ENCODE peak calls at places on chromosomes 13 and 19, in six cellular contexts. I, Z, D, O, X and H are unnamed samples.
A peak's percentile ranks its signal among the peaks of the same experiment; 100 is the strongest.

GRCh38 chr19:3178377-3178972 is at the start of gene S1PR4:
- DNase-seq in I (peak; percentile 3), Z (no peak), D (no peak), O (no peak), X (no peak), H (peak; percentile 78)

GRCh38 chr13:101307181-101307701 is 109.1 kb downstream of the NALCN start:
- DNase-seq in I (peak; percentile 22), Z (no peak), D (peak; percentile 24), O (no peak), X (no peak), H (peak; percentile 88)

GRCh38 chr19:48644839-48645651 is 942 bp downstream of the CA11 start:
- DNase-seq in I (peak; percentile 85), Z (peak; percentile 42), D (peak; percentile 53), O (peak; percentile 90), X (peak; percentile 52), H (peak; percentile 91)

GRCh38 chr13:24273926-24274325 is 35.5 kb upstream of the C1QTNF9 start:
- DNase-seq in I (no peak), Z (no peak), D (no peak), O (no peak), X (no peak), H (no peak)

GRCh38 chr19:43464089-43464775 is 1.2 kb downstream of the LYPD3 start:
- DNase-seq in I (peak; percentile 83), Z (no peak), D (no peak), O (peak; percentile 84), X (no peak), H (peak; percentile 87)

GRCh38 chr19:35347171-35347929 is at the start of gene FFAR1:
- DNase-seq in I (no peak), Z (no peak), D (peak; percentile 28), O (no peak), X (no peak), H (no peak)

GRCh38 chr13:79779761-79780160 is 298.8 kb downstream of the NDFIP2 start:
- DNase-seq in I (peak; percentile 41), Z (peak; percentile 82), D (peak; percentile 9), O (peak; percentile 72), X (no peak), H (no peak)

GRCh38 chr13:24745861-24746617 is 17.9 kb upstream of the RNF17 start:
- DNase-seq in I (no peak), Z (peak; percentile 13), D (no peak), O (peak; percentile 31), X (no peak), H (no peak)

GRCh38 chr19:47607564-47608073 is 1.3 kb upstream of the BICRA start:
- DNase-seq in I (no peak), Z (no peak), D (no peak), O (no peak), X (no peak), H (no peak)

GRCh38 chr19:1455336-1456120 is 5.6 kb downstream of the APC2 start:
- DNase-seq in I (peak; percentile 46), Z (peak; percentile 61), D (no peak), O (peak; percentile 70), X (peak; percentile 91), H (peak; percentile 98)

GRCh38 chr19:19488875-19489690 is 26.3 kb downstream of the TSSK6 start:
- DNase-seq in I (peak; percentile 93), Z (peak; percentile 87), D (peak; percentile 82), O (peak; percentile 82), X (peak; percentile 76), H (peak; percentile 98)

GRCh38 chr19:10808937-10809655 is 26.9 kb downstream of the TMED1 start:
- DNase-seq in I (peak; percentile 44), Z (peak; percentile 72), D (no peak), O (no peak), X (peak; percentile 81), H (no peak)

GRCh38 chr13:51584731-51585191 is 499 bp downstream of the WDFY2 start:
- DNase-seq in I (peak; percentile 81), Z (peak; percentile 79), D (peak; percentile 59), O (peak; percentile 84), X (peak; percentile 56), H (peak; percentile 51)

GRCh38 chr13:66994097-66994496 is 236.0 kb downstream of the PCDH9 start:
- DNase-seq in I (peak; percentile 84), Z (peak; percentile 66), D (no peak), O (peak; percentile 92), X (no peak), H (peak; percentile 83)

GRCh38 chr13:81738364-81738763 is 1397.4 kb upstream of the SPRY2 start:
- DNase-seq in I (peak; percentile 19), Z (peak; percentile 9), D (no peak), O (no peak), X (no peak), H (no peak)

GRCh38 chr13:78137404-78138142 is 218.9 kb upstream of the EDNRB start:
- DNase-seq in I (peak; percentile 82), Z (peak; percentile 48), D (peak; percentile 31), O (peak; percentile 84), X (no peak), H (peak; percentile 36)

GRCh38 chr13:39588384-39588783 is 14.6 kb downstream of the LHFPL6 start:
- DNase-seq in I (no peak), Z (no peak), D (no peak), O (no peak), X (no peak), H (no peak)

GRCh38 chr13:109977212-109977968 is 191.0 kb upstream of the IRS2 start:
- DNase-seq in I (no peak), Z (no peak), D (no peak), O (no peak), X (no peak), H (no peak)

GRCh38 chr19:38513762-38514167 is 80.3 kb downstream of the RYR1 start:
- DNase-seq in I (no peak), Z (no peak), D (no peak), O (no peak), X (no peak), H (peak; percentile 73)

GRCh38 chr19:47994209-47994802 is at the start of gene ELSPBP1:
- DNase-seq in I (peak; percentile 33), Z (no peak), D (no peak), O (no peak), X (no peak), H (no peak)

GRCh38 chr13:34334984-34335661 is 517.2 kb downstream of the RFC3 start:
- DNase-seq in I (no peak), Z (no peak), D (no peak), O (no peak), X (no peak), H (no peak)

GRCh38 chr19:52138614-52139290 is 986 bp downstream of the ZNF616 start:
- DNase-seq in I (peak; percentile 57), Z (no peak), D (no peak), O (peak; percentile 82), X (no peak), H (no peak)

GRCh38 chr19:19480688-19481087 is 34.7 kb downstream of the TSSK6 start:
- DNase-seq in I (no peak), Z (no peak), D (no peak), O (no peak), X (no peak), H (peak; percentile 73)

DNA sequence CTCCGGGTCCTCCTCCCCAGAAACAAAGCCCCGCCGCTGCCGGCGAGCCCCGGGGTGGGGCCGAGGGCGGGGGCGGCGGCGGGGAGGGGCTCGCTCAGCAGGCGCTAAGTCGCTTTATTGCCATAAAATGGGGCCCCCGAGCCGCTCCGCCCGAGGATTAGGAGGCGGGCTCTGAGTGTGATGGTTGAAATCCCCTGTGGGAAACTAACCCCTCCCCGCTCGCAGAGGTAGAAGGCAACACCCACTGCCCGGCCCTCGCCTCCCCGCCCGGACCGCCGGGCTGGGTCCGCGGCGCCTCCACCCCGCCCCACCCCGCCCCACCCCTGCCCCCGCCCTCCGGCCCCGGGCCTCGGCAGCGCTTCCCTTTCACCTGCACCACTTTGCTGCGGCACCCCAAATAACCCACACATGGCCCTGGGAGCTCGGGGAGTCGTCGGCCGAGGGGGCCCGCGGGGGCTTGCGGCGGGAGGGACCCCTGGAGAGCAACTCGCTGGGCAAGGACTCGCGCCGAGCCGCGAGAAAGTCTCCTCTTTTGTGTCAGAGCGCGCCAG is at the start of gene KLF12:
- DNase-seq in I (peak; percentile 95), Z (peak; percentile 88), D (no peak), O (peak; percentile 95), X (no peak), H (peak; percentile 96)
- H3K4me1 ChIP-seq in I (peaks cover 12% of the 10 kb centered on the region), Z (peaks cover 8% of the 10 kb centered on the region), D (peaks cover 9% of the 10 kb centered on the region), O (peaks cover 8% of the 10 kb centered on the region), X (peaks cover 7% of the 10 kb centered on the region), H (peaks cover 31% of the 10 kb centered on the region)

GRCh38 chr19:45710731-45711130 is 18.3 kb downstream of the QPCTL start:
- DNase-seq in I (no peak), Z (no peak), D (no peak), O (no peak), X (no peak), H (no peak)
- H3K4me2 ChIP-seq in I (no peak overlapping the region), Z (no peak overlapping the region), D (no peak overlapping the region), O (no peak overlapping the region), X (no peak overlapping the region), H (no peak overlapping the region)

GRCh38 chr19:7628589-7629311 is 595 bp downstream of the XAB2 start:
- DNase-seq in I (no peak), Z (no peak), D (no peak), O (peak; percentile 40), X (no peak), H (no peak)
- H3K4me1 ChIP-seq in I (peaks cover 14% of the 10 kb centered on the region), Z (peaks cover 11% of the 10 kb centered on the region), D (peaks cover 11% of the 10 kb centered on the region), O (peaks cover 5% of the 10 kb centered on the region), X (peaks cover 18% of the 10 kb centered on the region), H (peaks cover 16% of the 10 kb centered on the region)

GRCh38 chr19:12834976-12835757 is 788 bp upstream of the RTBDN start:
- DNase-seq in I (peak; percentile 51), Z (no peak), D (no peak), O (peak; percentile 57), X (no peak), H (peak; percentile 94)
- H3K4me2 ChIP-seq in I (no peak overlapping the region), Z (no peak overlapping the region), D (no peak overlapping the region), O (no peak overlapping the region), X (peak overlapping the region; percentile 20), H (no peak overlapping the region)

DNA sequence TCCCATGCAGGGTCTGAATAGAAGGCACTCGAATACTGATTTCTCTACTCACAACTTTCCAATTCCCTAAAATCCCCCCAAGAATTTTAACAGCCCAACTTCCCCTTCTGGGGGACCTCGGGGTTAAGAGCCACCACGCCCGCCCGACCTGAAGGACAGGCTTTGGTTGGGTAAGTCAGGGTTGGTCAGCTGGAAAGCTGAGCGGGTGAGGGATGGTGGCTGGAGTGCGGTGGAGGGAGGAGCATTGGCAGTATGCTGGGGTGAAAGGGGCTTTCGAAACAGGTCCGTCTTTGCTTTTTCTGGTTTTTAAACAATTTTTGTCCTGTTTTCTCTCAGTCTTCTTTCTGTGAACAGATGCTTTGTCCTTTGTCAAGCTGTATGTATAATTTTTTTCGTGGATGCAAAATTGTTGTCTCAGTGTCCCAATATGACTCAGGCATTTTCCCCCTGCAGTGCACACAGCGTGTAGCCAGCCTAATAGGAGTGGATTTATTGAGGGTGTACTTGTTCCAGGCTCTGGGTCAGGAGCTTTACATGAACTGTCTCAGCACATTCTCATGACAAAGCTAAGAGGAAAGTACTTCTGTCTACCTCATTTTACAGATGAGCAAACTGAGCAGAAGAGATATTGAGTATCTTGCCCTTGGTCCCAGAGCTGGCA is 50.9 kb downstream of the STK24 start:
- DNase-seq in I (no peak), Z (no peak), D (no peak), O (no peak), X (no peak), H (no peak)
- H3K4me1 ChIP-seq in I (peaks cover 5% of the 10 kb centered on the region), Z (peaks cover 4% of the 10 kb centered on the region), D (peaks cover 7% of the 10 kb centered on the region), O (peaks cover 33% of the 10 kb centered on the region), X (peaks cover 9% of the 10 kb centered on the region), H (peaks cover 13% of the 10 kb centered on the region)

GRCh38 chr19:40360020-40360686 is 11.7 kb downstream of the PLD3 start:
- DNase-seq in I (no peak), Z (no peak), D (no peak), O (no peak), X (no peak), H (peak; percentile 23)
- H3K4me2 ChIP-seq in I (no peak overlapping the region), Z (no peak overlapping the region), D (no peak overlapping the region), O (no peak overlapping the region), X (no peak overlapping the region), H (no peak overlapping the region)

GRCh38 chr19:42281175-42282035 is 12.4 kb downstream of the CIC start:
- DNase-seq in I (peak; percentile 81), Z (peak; percentile 65), D (no peak), O (peak; percentile 58), X (no peak), H (no peak)
- H3K4me1 ChIP-seq in I (peaks cover 67% of the 10 kb centered on the region), Z (peaks cover 76% of the 10 kb centered on the region), D (peaks cover 54% of the 10 kb centered on the region), O (peaks cover 47% of the 10 kb centered on the region), X (peaks cover 42% of the 10 kb centered on the region), H (peaks cover 76% of the 10 kb centered on the region)